ENCODE peak calls at places on chromosomes 11 and 22, in nine cellular contexts. P is GM23338, J is AG04450, Y is suprapubic skin, I is DND-41, C is ovary, V is foreskin fibroblast, N is lower leg skin, O is right lobe of liver. M is an unnamed sample.
A peak's percentile ranks its signal among the peaks of the same experiment; 100 is the strongest.

GRCh38 chr22:27515091-27515523 is 286.4 kb downstream of the MN1 start:
- DNase-seq in P (no peak), C (no peak), N (no peak), J (no peak), O (no peak), I (no peak), V (no peak), Y (no peak), M (no peak)

GRCh38 chr11:74004694-74005615 is 3.9 kb downstream of the UCP3 start:
- DNase-seq in O (no peak), N (peak; percentile 80), J (no peak), C (no peak), Y (no peak), I (peak; percentile 58), V (no peak), P (no peak), M (peak; percentile 58)

GRCh38 chr11:40129276-40129675 is 1330.2 kb downstream of the LRRC4C start:
- DNase-seq in O (no peak), V (no peak), J (no peak), P (peak; percentile 58), C (no peak), Y (no peak), N (no peak), I (no peak), M (peak; percentile 1)

GRCh38 chr11:104090767-104091166 is 54.3 kb downstream of the DDI1 start:
- DNase-seq in I (no peak), O (no peak), J (no peak), C (no peak), Y (no peak), N (no peak), V (no peak), P (no peak), M (no peak)

GRCh38 chr11:113023986-113024385 is 62.8 kb downstream of the NCAM1 start:
- DNase-seq in N (no peak), P (no peak), Y (no peak), V (no peak), O (no peak), C (no peak), I (no peak), J (no peak), M (no peak)

GRCh38 chr11:14413307-14414072 is 54.5 kb upstream of the RRAS2 start:
- DNase-seq in C (no peak), V (peak; percentile 86), N (no peak), Y (peak; percentile 67), O (no peak), J (no peak), P (peak; percentile 86), I (peak; percentile 60), M (peak; percentile 6)

GRCh38 chr11:78138694-78139421 is 568 bp downstream of the ALG8 start:
- DNase-seq in Y (no peak), O (no peak), J (no peak), N (peak; percentile 67), I (peak; percentile 64), P (peak; percentile 61), V (peak; percentile 54), C (no peak), M (peak; percentile 64)

GRCh38 chr11:124897681-124898680 is at the start of gene ROBO4:
- DNase-seq in J (peak; percentile 66), I (no peak), O (no peak), C (no peak), V (peak; percentile 95), N (peak; percentile 90), Y (no peak), P (no peak), M (no peak)

GRCh38 chr11:29527391-29527936 is 489.4 kb downstream of the KCNA4 start:
- DNase-seq in J (peak; percentile 4), O (no peak), I (no peak), Y (no peak), N (no peak), V (peak; percentile 9), P (peak; percentile 19), C (no peak), M (peak; percentile 35)

GRCh38 chr11:821513-822371 is 3.0 kb downstream of the PNPLA2 start:
- DNase-seq in I (no peak), J (no peak), P (no peak), V (no peak), C (no peak), Y (no peak), N (no peak), O (no peak), M (no peak)

GRCh38 chr11:25902476-25902875 is 429.5 kb upstream of the ANO3 start:
- DNase-seq in O (no peak), P (no peak), C (no peak), V (no peak), J (no peak), Y (no peak), N (no peak), I (no peak), M (no peak)

GRCh38 chr22:37681001-37681424 is 5.1 kb upstream of the NOL12 start:
- DNase-seq in J (no peak), Y (no peak), N (no peak), O (no peak), I (no peak), P (no peak), C (no peak), V (peak; percentile 73), M (no peak)

GRCh38 chr11:114438303-114438702 is 964 bp upstream of the REXO2 start:
- DNase-seq in P (peak; percentile 80), V (no peak), Y (no peak), N (no peak), J (no peak), C (no peak), I (no peak), O (no peak), M (no peak)

GRCh38 chr22:35766654-35767580 is 49.2 kb downstream of the APOL5 start:
- DNase-seq in N (no peak), I (no peak), O (no peak), J (no peak), P (peak; percentile 56), V (no peak), Y (no peak), C (no peak), M (no peak)

GRCh38 chr11:4606231-4607015 is 1.6 kb downstream of the TRIM68 start:
- DNase-seq in I (no peak), O (no peak), J (no peak), P (no peak), Y (no peak), N (no peak), C (no peak), V (peak; percentile 72), M (no peak)

GRCh38 chr11:121520243-121521144 is 67.7 kb upstream of the SORL1-AS1 start:
- DNase-seq in Y (no peak), O (no peak), C (no peak), N (no peak), V (peak; percentile 88), I (no peak), P (no peak), J (peak; percentile 57), M (no peak)

DNA sequence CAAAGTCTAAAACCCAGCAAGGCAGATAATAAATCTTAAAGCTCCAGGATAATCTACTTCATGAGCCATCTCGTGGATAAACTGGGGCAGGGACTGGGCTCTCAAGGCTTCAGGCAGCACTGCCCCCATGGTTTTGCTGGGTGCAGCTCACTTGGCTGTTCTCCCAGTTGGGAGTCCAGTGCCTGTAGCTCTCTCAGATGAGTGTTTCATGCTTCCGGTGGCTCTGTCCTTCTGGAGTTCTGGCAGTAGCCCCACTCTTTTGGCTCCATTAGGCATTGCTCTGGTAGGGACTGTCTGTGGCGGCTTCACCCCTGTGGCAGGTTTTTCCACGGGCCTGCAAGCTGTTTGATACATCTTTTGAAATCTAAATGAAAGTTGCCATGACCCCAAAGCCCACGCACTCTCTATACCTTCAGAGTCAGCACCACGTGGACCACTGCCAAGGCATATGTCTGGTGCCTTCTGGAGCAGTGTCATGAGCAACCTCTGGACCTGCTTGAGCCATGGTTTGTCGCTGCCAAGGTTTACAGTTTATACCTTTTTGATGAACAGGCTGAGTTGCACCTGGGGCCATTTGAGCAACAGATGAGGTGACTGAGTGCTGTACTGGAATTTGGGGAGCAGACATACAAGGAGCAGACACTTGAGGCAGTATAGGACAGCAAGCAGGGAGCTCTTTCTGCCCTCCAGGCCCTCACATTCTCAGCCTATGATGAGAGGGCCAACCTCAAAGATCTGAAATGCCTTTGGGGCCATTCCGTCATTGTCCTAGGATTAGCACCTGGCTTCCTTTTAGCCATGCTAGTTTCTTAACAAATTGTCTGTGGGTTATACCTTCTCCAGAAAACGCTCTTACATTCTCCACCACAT is 48.6 kb downstream of the MTNR1B start:
- DNase-seq in I (no peak), J (no peak), N (no peak), Y (no peak), P (peak; percentile 44), O (peak; percentile 52), C (no peak), V (no peak), M (no peak)
- TF ChIP-seq CTCF in I (no peak), J (no peak), N (no peak), Y (no peak), P (peak; percentile 47), O (no peak), C (no peak), V (no peak), M (no peak)

GRCh38 chr11:35082322-35083180 is 56.4 kb upstream of the CD44 start:
- DNase-seq in I (peak; percentile 87), C (no peak), O (peak; percentile 59), Y (peak; percentile 91), V (peak; percentile 90), P (peak; percentile 50), J (no peak), N (peak; percentile 94), M (peak; percentile 92)
- H3K4me3 ChIP-seq in I (no peak overlapping the region), C (no peak overlapping the region), O (no peak overlapping the region), Y (peak overlapping the region; percentile 17), V (peak overlapping the region; percentile 0), P (no peak overlapping the region), J (no peak overlapping the region), N (no peak overlapping the region), M (peak overlapping the region; percentile 41)

DNA sequence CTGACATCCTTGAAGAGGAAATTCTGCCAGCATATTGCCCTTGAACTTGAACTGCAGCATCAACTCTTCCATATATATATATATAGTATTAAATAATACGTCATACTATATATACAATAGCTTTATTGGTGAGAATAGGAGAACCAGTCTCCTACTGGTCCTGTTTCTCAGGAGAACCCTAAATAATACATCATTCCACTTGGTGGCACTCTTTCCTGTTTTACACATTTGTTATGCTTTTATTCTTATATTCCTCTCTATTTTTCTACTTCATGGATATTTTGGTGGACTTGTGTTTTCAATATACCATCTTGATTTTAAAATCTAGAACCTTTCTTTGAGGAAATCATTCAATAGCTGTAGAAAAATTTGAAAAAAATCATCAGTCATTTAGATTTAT is 193.3 kb downstream of the TRPC6 start:
- DNase-seq in Y (no peak), J (no peak), O (no peak), N (no peak), I (no peak), V (peak; percentile 29), P (peak; percentile 3), C (no peak), M (no peak)
- TF ChIP-seq CTCF in Y (no peak), J (peak; percentile 47), O (peak; percentile 38), N (no peak), I (peak; percentile 13), V (peak; percentile 19), P (peak; percentile 38), C (no peak), M (no peak)

DNA sequence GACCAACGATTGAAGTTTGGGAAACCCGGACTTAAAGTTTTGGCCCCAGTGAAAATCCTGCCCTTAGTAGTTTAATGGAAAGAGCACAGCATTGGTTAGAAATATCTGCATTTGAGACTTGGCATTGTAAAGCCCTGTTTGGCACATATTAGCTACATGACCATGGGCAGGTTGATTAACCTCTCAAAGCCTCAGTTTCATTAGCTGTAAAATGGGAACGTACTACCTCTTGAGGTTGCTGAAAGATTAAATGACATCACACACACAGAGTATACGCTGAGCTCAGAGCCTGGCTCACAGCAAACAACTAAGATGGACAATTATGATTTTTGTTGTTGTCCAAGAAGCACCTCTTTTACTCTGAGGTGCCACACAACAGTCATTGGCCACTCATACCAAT is 153.0 kb upstream of the TIMP3 start:
- DNase-seq in V (no peak), I (no peak), P (no peak), J (no peak), C (no peak), N (no peak), O (no peak), Y (no peak), M (no peak)
- H3K4me3 ChIP-seq in V (no peak overlapping the region), I (no peak overlapping the region), P (no peak overlapping the region), J (no peak overlapping the region), C (no peak overlapping the region), N (no peak overlapping the region), O (no peak overlapping the region), Y (no peak overlapping the region), M (no peak overlapping the region)